ENCODE peak calls at places on chromosomes 11 and 22, in four cellular contexts. J is HCT116, K is HepG2, V is K562. H is an unnamed sample.

GRCh38 chr11:63564056-63564784 is 1.0 kb upstream of the PLAAT2 start:
- DNase-seq in K (no peak), J (no peak), V (no peak), H (no peak)

GRCh38 chr11:29183301-29183700 is 833.5 kb downstream of the KCNA4 start:
- DNase-seq in V (no peak), J (no peak), K (no peak), H (no peak)

GRCh38 chr22:38415561-38416321 is 39.3 kb downstream of the KCNJ4 start:
- DNase-seq in V (peak), K (no peak), J (no peak), H (no peak)

GRCh38 chr22:35947794-35948425 is 80.7 kb downstream of the RBFOX2 start:
- DNase-seq in J (no peak), V (no peak), K (no peak), H (no peak)

GRCh38 chr11:110190885-110191284 is 97.7 kb downstream of the ZC3H12C start:
- DNase-seq in V (no peak), K (no peak), J (no peak), H (no peak)

GRCh38 chr11:70524096-70524922 is 126.0 kb downstream of the CTTN start:
- DNase-seq in V (no peak), J (no peak), K (no peak), H (no peak)

GRCh38 chr22:32444068-32444467 is 20.2 kb downstream of the BPIFC start:
- DNase-seq in V (peak), J (peak), K (peak), H (no peak)

GRCh38 chr11:114501901-114502300 is 57.8 kb downstream of the NXPE1 start:
- DNase-seq in V (no peak), K (no peak), J (no peak), H (no peak)

GRCh38 chr11:121270286-121270685 is 22.3 kb upstream of the SC5D start:
- DNase-seq in V (no peak), J (no peak), K (no peak), H (no peak)

GRCh38 chr11:64674774-64675173 is 48.2 kb downstream of the NRXN2 start:
- DNase-seq in K (no peak), J (no peak), V (no peak), H (no peak)

GRCh38 chr11:32722255-32722654 is 72.2 kb downstream of the CCDC73 start:
- DNase-seq in J (no peak), K (no peak), V (no peak), H (no peak)

GRCh38 chr11:108559904-108560303 is 33.7 kb downstream of the EXPH5 start:
- DNase-seq in J (no peak), V (no peak), K (no peak), H (no peak)

GRCh38 chr22:26357281-26357680 is 71.8 kb upstream of the ASPHD2 start:
- DNase-seq in V (no peak), K (no peak), J (no peak), H (no peak)

GRCh38 chr11:78011301-78011700 is 11.8 kb downstream of the KCTD14 start:
- DNase-seq in J (no peak), K (no peak), V (no peak), H (no peak)

GRCh38 chr11:1570896-1571759 is 943 bp downstream of the DUSP8 start:
- DNase-seq in V (no peak), J (no peak), K (no peak), H (no peak)

GRCh38 chr11:63020671-63021255 is 5.1 kb upstream of the SLC22A8 start:
- DNase-seq in J (peak), V (peak), K (no peak), H (no peak)

GRCh38 chr11:61888043-61888442 is 3.3 kb downstream of the FADS3 start:
- DNase-seq in J (no peak), K (no peak), V (no peak), H (no peak)

GRCh38 chr22:25346859-25347751 is 127.7 kb downstream of the CRYBB2 start:
- DNase-seq in K (no peak), J (no peak), V (no peak), H (no peak)

GRCh38 chr11:66022401-66023185 is 3.7 kb downstream of the CATSPER1 start:
- DNase-seq in K (peak), V (peak), J (no peak), H (no peak)

GRCh38 chr11:119483881-119484371 is 61.0 kb upstream of the THY1 start:
- DNase-seq in K (no peak), V (no peak), J (no peak), H (no peak)

GRCh38 chr11:100970273-100971164 is 159.1 kb downstream of the PGR start:
- DNase-seq in J (no peak), V (no peak), K (no peak), H (no peak)

GRCh38 chr11:56885182-56885581 is 103.5 kb upstream of the OR5AK2 start:
- DNase-seq in K (peak), V (no peak), J (no peak), H (no peak)

GRCh38 chr11:124896071-124896750 is 1.5 kb downstream of the ROBO4 start:
- DNase-seq in J (no peak), V (no peak), K (no peak), H (no peak)

GRCh38 chr11:32437406-32438345 is 2.3 kb upstream of the WT1 start:
- DNase-seq in V (no peak), J (no peak), K (no peak), H (no peak)

GRCh38 chr11:31809857-31810778 is 1.0 kb downstream of the PAX6 start:
- DNase-seq in V (peak), K (no peak), J (no peak), H (no peak)

GRCh38 chr22:32164084-32164894 is 5.2 kb upstream of the C22orf42 start:
- DNase-seq in J (no peak), K (no peak), V (no peak), H (no peak)

GRCh38 chr11:61826930-61827572 is 1.0 kb upstream of the FADS2 start:
- DNase-seq in V (no peak), K (no peak), J (no peak), H (no peak)

DNA sequence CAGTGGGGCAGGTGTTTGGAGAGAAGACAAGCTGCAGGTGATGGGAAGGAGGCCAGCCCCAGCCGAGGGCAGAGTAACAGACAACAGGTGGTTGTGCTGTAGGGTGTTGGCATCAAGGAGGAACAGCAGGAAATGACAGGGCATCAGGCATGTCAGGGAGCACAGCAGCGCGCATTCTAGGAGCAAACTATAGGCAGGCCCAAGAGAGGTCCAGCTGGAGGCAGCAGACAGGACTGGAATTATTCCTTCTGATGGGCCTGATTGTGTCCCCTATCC is 13.6 kb downstream of the ADM start:
- DNase-seq in K (no peak), V (no peak), J (no peak), H (no peak)
- H3K27ac ChIP-seq in K (no peak), V (no peak), J (no peak), H (peak)

GRCh38 chr22:39475337-39475736 is 18.5 kb downstream of the MGAT3 start:
- DNase-seq in K (no peak), J (no peak), V (no peak), H (no peak)
- TF ChIP-seq TCF7L2 in K (no peak), J (no peak), V (no peak), H (no peak)

DNA sequence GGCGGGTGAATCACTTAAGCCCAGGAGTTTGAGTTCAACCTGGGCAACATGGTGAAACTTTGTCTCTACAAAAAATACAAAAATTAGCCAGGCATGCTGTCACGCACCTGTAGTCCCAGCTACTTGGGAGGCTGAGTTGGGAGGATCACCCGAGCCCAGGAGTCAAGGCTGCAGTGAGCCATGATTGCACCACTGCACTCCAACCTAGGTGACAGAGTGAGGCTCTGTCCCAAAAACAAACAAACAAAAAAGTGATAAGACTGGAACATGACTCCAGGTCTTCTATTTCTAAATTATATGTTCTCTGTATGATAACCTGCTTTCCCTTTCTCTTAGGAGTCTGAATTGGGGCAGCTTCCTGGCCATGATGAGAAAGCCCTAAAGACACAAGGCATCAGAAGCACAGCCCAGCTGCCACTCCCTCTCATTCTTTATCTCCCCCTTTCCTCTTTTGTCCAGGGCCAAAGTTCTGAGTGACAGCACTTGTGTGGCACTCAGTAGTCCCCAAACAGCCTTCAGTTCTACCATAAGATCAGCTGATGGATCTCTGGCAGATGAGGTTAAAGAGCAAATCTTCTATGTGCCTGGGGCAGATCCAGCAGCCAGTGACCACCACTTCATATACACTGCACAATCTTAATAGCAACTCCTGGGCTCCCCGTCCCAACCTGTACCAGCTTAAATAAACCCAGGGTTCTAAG is 136.0 kb downstream of the C11orf58 start:
- DNase-seq in V (no peak), K (peak), J (no peak), H (no peak)
- TF ChIP-seq CTCF in V (no peak), K (no peak), J (no peak), H (no peak)

GRCh38 chr22:44394246-44395115 is 81.7 kb upstream of the SHISAL1 start:
- DNase-seq in J (no peak), V (no peak), K (no peak), H (no peak)

GRCh38 chr22:44391026-44391425 is 78.3 kb upstream of the SHISAL1 start:
- DNase-seq in J (no peak), K (no peak), V (no peak), H (no peak)

GRCh38 chr22:44393066-44393465 is 80.3 kb upstream of the SHISAL1 start:
- DNase-seq in V (no peak), J (no peak), K (no peak), H (no peak)

GRCh38 chr22:44391481-44392445 is 79.0 kb upstream of the SHISAL1 start:
- DNase-seq in V (no peak), J (no peak), K (no peak), H (no peak)

GRCh38 chr22:44392446-44392921 is 79.7 kb upstream of the SHISAL1 start:
- DNase-seq in V (no peak), K (no peak), J (no peak), H (no peak)
- H3K27ac ChIP-seq in V (no peak), K (no peak), J (no peak), H (no peak)

GRCh38 chr11:67354314-67355022 is 1.1 kb upstream of the POLD4 start:
- DNase-seq in K (peak), J (peak), V (peak), H (peak)
- TF ChIP-seq TCF7L2 in K (no peak), J (no peak), V (no peak), H (no peak)

GRCh38 chr11:128627666-128628342 is 40.4 kb upstream of the ETS1 start:
- DNase-seq in K (no peak), V (no peak), J (no peak), H (no peak)
- TF ChIP-seq CTCF in K (no peak), V (no peak), J (no peak), H (no peak)

DNA sequence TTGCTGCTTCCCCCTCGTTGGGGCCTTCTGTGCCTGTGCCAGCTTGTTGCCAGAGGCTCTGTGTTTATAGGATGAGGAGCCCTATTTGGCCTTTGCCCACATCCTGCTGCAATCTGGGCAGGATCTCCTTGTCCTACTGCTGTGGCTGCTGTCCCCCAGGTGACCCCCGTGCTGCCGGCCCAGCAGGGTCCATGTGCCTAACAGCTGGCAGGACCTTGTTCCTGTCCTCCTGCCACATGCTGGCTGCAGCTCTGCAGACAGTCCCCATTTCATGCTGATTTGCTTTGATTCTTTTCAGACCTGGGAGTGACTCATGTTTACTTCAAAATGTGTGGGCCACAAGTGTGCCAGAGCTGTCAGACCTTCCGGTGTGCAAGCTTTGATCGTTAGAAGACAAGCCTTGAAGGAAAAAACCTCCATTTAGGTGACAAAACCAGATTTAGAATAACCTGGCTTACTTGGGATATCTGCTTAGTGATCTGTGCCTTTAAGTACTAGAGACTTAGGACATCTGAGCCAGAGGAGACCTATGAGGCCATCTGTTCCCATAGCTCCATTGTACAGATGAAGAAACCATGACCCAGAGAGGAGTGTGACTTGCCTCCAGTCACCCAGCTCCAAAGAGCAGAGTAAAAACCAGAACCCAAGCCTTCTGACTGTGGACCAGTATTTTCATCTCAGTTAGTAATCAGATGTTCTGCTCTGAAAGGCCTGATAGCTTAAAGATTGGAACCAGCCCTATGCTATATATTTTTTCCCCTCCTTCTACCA is 11.1 kb downstream of the NAV2 start:
- DNase-seq in K (peak), J (peak), V (no peak), H (no peak)
- H3K27ac ChIP-seq in K (no peak), J (no peak), V (no peak), H (peak)

H was measured in Panc1.